ENCODE peak calls at places on chromosomes 13 and 19, in six cellular contexts. T, C, G, N, J and S are unnamed samples.
A peak's percentile ranks its signal among the peaks of the same experiment; 100 is the strongest.

GRCh38 chr19:4732680-4733114 is 9.1 kb upstream of the DPP9 start:
- DNase-seq in C (peak; percentile 49), T (no peak), N (no peak), J (peak; percentile 37), G (peak; percentile 51), S (peak; percentile 69)

GRCh38 chr19:45352914-45353796 is 12.6 kb downstream of the KLC3 start:
- DNase-seq in C (no peak), J (no peak), T (no peak), N (no peak), G (no peak), S (no peak)

GRCh38 chr13:113672002-113672651 is 5.1 kb downstream of the GRK1 start:
- DNase-seq in T (peak; percentile 55), N (peak; percentile 44), C (peak; percentile 21), J (no peak), G (peak; percentile 35), S (no peak)

GRCh38 chr13:95509521-95510315 is 42.8 kb upstream of the CLDN10 start:
- DNase-seq in J (no peak), C (peak; percentile 21), G (peak; percentile 44), T (no peak), N (no peak), S (no peak)

GRCh38 chr19:6423499-6424189 is 967 bp downstream of the KHSRP start:
- DNase-seq in J (no peak), N (no peak), T (no peak), G (peak; percentile 37), C (peak; percentile 47), S (peak; percentile 71)

GRCh38 chr13:50319603-50320296 is 304.5 kb downstream of the KCNRG start:
- DNase-seq in T (no peak), G (peak; percentile 62), C (peak; percentile 62), N (no peak), J (peak; percentile 96), S (no peak)

GRCh38 chr19:7831452-7831851 is 1.4 kb downstream of the EVI5L start:
- DNase-seq in N (no peak), G (no peak), T (no peak), C (peak; percentile 46), J (no peak), S (no peak)

GRCh38 chr19:4369109-4369887 is 25.9 kb downstream of the MPND start:
- DNase-seq in G (no peak), J (no peak), C (peak; percentile 31), T (no peak), N (peak; percentile 84), S (peak; percentile 65)

GRCh38 chr13:32639502-32640105 is 53.4 kb downstream of the PDS5B start:
- DNase-seq in T (no peak), N (no peak), C (peak; percentile 74), J (no peak), G (peak; percentile 69), S (peak; percentile 39)

GRCh38 chr13:112910616-112911280 is 58.3 kb upstream of the MCF2L start:
- DNase-seq in G (no peak), J (no peak), T (no peak), C (no peak), N (peak; percentile 30), S (no peak)

GRCh38 chr13:31987535-31988170 is 43.9 kb upstream of the FRY start:
- DNase-seq in C (no peak), G (peak; percentile 33), T (no peak), N (no peak), J (no peak), S (no peak)

GRCh38 chr13:37934339-37935191 is 65.0 kb upstream of the TRPC4 start:
- DNase-seq in J (no peak), T (no peak), G (no peak), N (no peak), C (no peak), S (peak; percentile 38)

GRCh38 chr13:40060318-40061007 is 405.0 kb downstream of the COG6 start:
- DNase-seq in T (no peak), N (no peak), G (peak; percentile 87), J (no peak), C (peak; percentile 89), S (peak; percentile 57)

GRCh38 chr13:26697069-26697955 is 63.3 kb downstream of the GPR12 start:
- DNase-seq in G (no peak), C (no peak), N (no peak), J (no peak), T (peak; percentile 64), S (no peak)

GRCh38 chr19:3494559-3494958 is 5.9 kb downstream of the DOHH start:
- DNase-seq in C (no peak), T (no peak), J (no peak), N (no peak), G (no peak), S (no peak)

GRCh38 chr19:3658004-3658822 is 31.6 kb upstream of the CACTIN start:
- DNase-seq in G (no peak), N (no peak), T (no peak), J (peak; percentile 55), C (no peak), S (peak; percentile 77)

GRCh38 chr19:30690525-30690924 is 318.3 kb downstream of the ZNF536 start:
- DNase-seq in T (no peak), C (no peak), J (no peak), N (no peak), G (no peak), S (no peak)